ENCODE peak calls at places on chromosome 4, in ten cellular contexts. S is pons; H is progenitor cell of endocrine pancreas; R is tibial artery; L is T follicular helper cell; K is right atrium auricular region; O is central memory CD8-positive, alpha-beta T cell; G is body of pancreas; Z is activated T-cell treated with anti-CD3 and anti-CD28 coated beads, Interleukin-2, amount 50 U/mL, for 48 hours; Q is ovary. N is an unnamed sample.

GRCh38 chr4:157121396-157121795 is 45.4 kb downstream of the GLRB start:
- DNase-seq in Z (no peak), O (no peak), R (no peak), H (no peak), S (no peak), L (no peak), Q (no peak), K (no peak), G (no peak), N (no peak)

GRCh38 chr4:113844369-113844768 is 82.8 kb upstream of the CAMK2D start:
- DNase-seq in K (no peak), S (no peak), O (no peak), G (no peak), Q (no peak), Z (no peak), R (no peak), L (no peak), H (no peak), N (no peak)

GRCh38 chr4:65805936-65806335 is 135.6 kb upstream of the EPHA5 start:
- DNase-seq in Z (no peak), G (no peak), H (no peak), K (no peak), S (no peak), L (no peak), O (no peak), Q (no peak), R (no peak), N (no peak)

GRCh38 chr4:90095000-90095399 is 32.2 kb upstream of the CCSER1 start:
- DNase-seq in K (no peak), O (no peak), S (no peak), Q (no peak), L (no peak), Z (no peak), R (no peak), H (no peak), G (no peak), N (no peak)

GRCh38 chr4:153509724-153510123 is 43.6 kb downstream of the TMEM131L start:
- DNase-seq in O (no peak), R (no peak), H (no peak), S (no peak), K (no peak), L (no peak), Z (no peak), G (no peak), Q (no peak), N (no peak)

GRCh38 chr4:85398276-85398675 is 76.7 kb upstream of the ARHGAP24 start:
- DNase-seq in H (no peak), Q (no peak), O (no peak), Z (no peak), R (no peak), K (no peak), G (no peak), S (no peak), L (no peak), N (no peak)

GRCh38 chr4:187795737-187796136 is 199.8 kb upstream of the ZFP42 start:
- DNase-seq in O (no peak), K (no peak), Q (no peak), R (no peak), S (no peak), G (no peak), L (no peak), Z (no peak), H (no peak), N (no peak)

GRCh38 chr4:87521757-87522374 is 7.3 kb downstream of the SPARCL1 start:
- DNase-seq in Z (no peak), K (no peak), H (no peak), O (no peak), L (no peak), G (no peak), Q (no peak), R (no peak), S (no peak), N (no peak)

GRCh38 chr4:158209825-158210807 is at the start of gene TMEM144:
- DNase-seq in Z (peak; percentile 74), S (peak; percentile 95), L (peak; percentile 1), K (peak; percentile 97), H (peak; percentile 59), R (peak; percentile 96), O (no peak), G (peak; percentile 94), Q (peak; percentile 88), N (no peak)

GRCh38 chr4:119118397-119118796 is 17.2 kb upstream of the MYOZ2 start:
- DNase-seq in R (no peak), S (peak; percentile 19), Z (no peak), K (no peak), O (no peak), Q (no peak), G (no peak), H (no peak), L (no peak), N (no peak)

N was measured in T-helper 22 cell.